ENCODE peak calls at places on chromosome 13, in five cellular contexts. D, X, A, S and Y are unnamed samples.

GRCh38 chr13:33015791-33016323 is 366 bp upstream of the KL start:
- DNase-seq in D (no peak), X (peak), A (no peak), S (no peak), Y (no peak)

GRCh38 chr13:101265934-101266333 is 150.4 kb downstream of the NALCN start:
- DNase-seq in D (no peak), X (no peak), A (no peak), S (no peak), Y (no peak)

GRCh38 chr13:97321101-97321500 is 99.0 kb downstream of the MBNL2 start:
- DNase-seq in D (no peak), X (no peak), A (no peak), S (no peak), Y (peak)

GRCh38 chr13:36915106-36915505 is 4.9 kb downstream of the SMAD9 start:
- DNase-seq in D (no peak), X (no peak), A (no peak), S (no peak), Y (no peak)

GRCh38 chr13:39527961-39528720 is 74.9 kb downstream of the LHFPL6 start:
- DNase-seq in D (no peak), X (no peak), A (no peak), S (no peak), Y (no peak)

GRCh38 chr13:39913928-39914327 is 258.5 kb downstream of the COG6 start:
- DNase-seq in D (no peak), X (no peak), A (no peak), S (no peak), Y (no peak)

GRCh38 chr13:40102854-40103253 is 447.4 kb downstream of the COG6 start:
- DNase-seq in D (no peak), X (no peak), A (no peak), S (peak), Y (peak)

GRCh38 chr13:29073762-29074161 is 253.6 kb downstream of the MTUS2 start:
- DNase-seq in D (no peak), X (no peak), A (no peak), S (no peak), Y (no peak)

GRCh38 chr13:84641491-84641890 is 759.2 kb upstream of the SLITRK1 start:
- DNase-seq in D (no peak), X (no peak), A (no peak), S (no peak), Y (no peak)

GRCh38 chr13:36858285-36858684 is 39.3 kb downstream of the RFXAP start:
- DNase-seq in D (no peak), X (no peak), A (no peak), S (peak), Y (peak)

GRCh38 chr13:46184277-46184699 is 2.3 kb upstream of the LCP1 start:
- DNase-seq in D (peak), X (peak), A (no peak), S (peak), Y (peak)

GRCh38 chr13:60797112-60797511 is 400.1 kb downstream of the TDRD3 start:
- DNase-seq in D (no peak), X (no peak), A (no peak), S (no peak), Y (no peak)

GRCh38 chr13:59038824-59039223 is 1124.9 kb downstream of the DIAPH3 start:
- DNase-seq in D (no peak), X (no peak), A (no peak), S (no peak), Y (no peak)

GRCh38 chr13:114105351-114106225 is 26.8 kb downstream of the RASA3 start:
- DNase-seq in D (no peak), X (peak), A (no peak), S (no peak), Y (no peak)

GRCh38 chr13:68078457-68078856 is 848.3 kb upstream of the PCDH9 start:
- DNase-seq in D (no peak), X (no peak), A (no peak), S (no peak), Y (no peak)

GRCh38 chr13:113804703-113805430 is 45.8 kb downstream of the TMEM255B start:
- DNase-seq in D (no peak), X (peak), A (no peak), S (no peak), Y (no peak)

GRCh38 chr13:34577051-34577450 is 365.0 kb upstream of the NBEA start:
- DNase-seq in D (no peak), X (no peak), A (no peak), S (no peak), Y (no peak)

GRCh38 chr13:114118763-114119123 is 13.7 kb downstream of the RASA3 start:
- DNase-seq in D (no peak), X (no peak), A (no peak), S (no peak), Y (no peak)

GRCh38 chr13:83221256-83221655 is 661.0 kb downstream of the SLITRK1 start:
- DNase-seq in D (no peak), X (no peak), A (no peak), S (no peak), Y (peak)

GRCh38 chr13:32210081-32210480 is 105.1 kb downstream of the ZAR1L start:
- DNase-seq in D (no peak), X (no peak), A (no peak), S (no peak), Y (no peak)

GRCh38 chr13:91553584-91553983 is 155.2 kb downstream of the GPC5 start:
- DNase-seq in D (no peak), X (no peak), A (no peak), S (no peak), Y (no peak)

GRCh38 chr13:49023441-49023840 is 47.7 kb downstream of the FNDC3A start:
- DNase-seq in D (no peak), X (no peak), A (no peak), S (no peak), Y (no peak)

GRCh38 chr13:96229356-96229755 is 139.4 kb downstream of the HS6ST3 start:
- DNase-seq in D (peak), X (no peak), A (no peak), S (peak), Y (peak)

GRCh38 chr13:46588019-46588418 is 35.0 kb downstream of the LRCH1 start:
- DNase-seq in D (no peak), X (no peak), A (no peak), S (no peak), Y (no peak)

GRCh38 chr13:113832204-113832603 is 31.7 kb downstream of the GAS6 start:
- DNase-seq in D (no peak), X (no peak), A (no peak), S (no peak), Y (no peak)

GRCh38 chr13:48275507-48275906 is 28.0 kb upstream of the RB1 start:
- DNase-seq in D (no peak), X (no peak), A (no peak), S (no peak), Y (no peak)

GRCh38 chr13:44306401-44307192 is 67.0 kb upstream of the SERP2 start:
- DNase-seq in D (no peak), X (peak), A (no peak), S (no peak), Y (no peak)

GRCh38 chr13:33611016-33611805 is 206.7 kb upstream of the RFC3 start:
- DNase-seq in D (no peak), X (no peak), A (no peak), S (peak), Y (no peak)

GRCh38 chr13:79445968-79446645 is 34.8 kb upstream of the NDFIP2 start:
- DNase-seq in D (no peak), X (peak), A (no peak), S (no peak), Y (no peak)

GRCh38 chr13:34578917-34579316 is 363.2 kb upstream of the NBEA start:
- DNase-seq in D (no peak), X (no peak), A (no peak), S (no peak), Y (no peak)

GRCh38 chr13:43880930-43881329 is 1.2 kb downstream of the LACC1 start:
- DNase-seq in D (no peak), X (no peak), A (no peak), S (no peak), Y (no peak)

GRCh38 chr13:112651750-112652511 is 37.9 kb upstream of the ATP11A start:
- DNase-seq in D (no peak), X (no peak), A (no peak), S (no peak), Y (no peak)

GRCh38 chr13:112652512-112653458 is 37.1 kb upstream of the ATP11A start:
- DNase-seq in D (no peak), X (no peak), A (no peak), S (no peak), Y (no peak)

GRCh38 chr13:112648966-112649690 is 40.7 kb upstream of the ATP11A start:
- DNase-seq in D (no peak), X (no peak), A (no peak), S (no peak), Y (peak)

GRCh38 chr13:112653821-112654220 is 36.0 kb upstream of the ATP11A start:
- DNase-seq in D (no peak), X (no peak), A (no peak), S (no peak), Y (no peak)

DNA sequence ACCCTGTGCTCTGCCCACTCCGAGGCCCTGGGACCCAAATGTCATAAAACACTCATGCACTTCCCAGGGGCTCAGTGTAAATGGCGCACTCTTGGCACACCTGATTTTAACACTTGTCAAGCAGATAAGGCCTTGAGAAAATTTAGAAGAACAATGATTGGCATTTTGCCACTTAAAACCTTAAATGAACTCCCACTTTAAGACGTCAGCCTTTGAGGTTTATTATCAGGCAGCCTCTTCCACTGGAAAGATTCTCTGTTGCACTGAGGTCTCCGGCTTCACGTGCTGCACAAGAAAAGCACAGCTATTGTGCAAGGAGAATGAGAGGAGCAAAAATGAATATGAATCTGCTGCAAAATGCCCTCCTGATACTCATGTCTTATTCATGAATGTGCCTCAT is 38.5 kb upstream of the ATP11A start:
- DNase-seq in D (no peak), X (no peak), A (no peak), S (no peak), Y (no peak)
- TF ChIP-seq ATF2 in D (no peak), X (no peak), A (no peak), S (no peak), Y (no peak)

GRCh38 chr13:26663801-26664200 is 96.8 kb downstream of the GPR12 start:
- DNase-seq in D (no peak), X (no peak), A (no peak), S (no peak), Y (no peak)
- TF ChIP-seq ATF2 in D (no peak), X (no peak), A (no peak), S (no peak), Y (no peak)

GRCh38 chr13:35771898-35772297 is 295.4 kb upstream of the MAB21L1 start:
- DNase-seq in D (peak), X (no peak), A (no peak), S (no peak), Y (no peak)
- TF ChIP-seq ATF2 in D (no peak), X (no peak), A (no peak), S (no peak), Y (no peak)

GRCh38 chr13:99320693-99321481 is 13.7 kb upstream of the GPR183 start:
- DNase-seq in D (no peak), X (no peak), A (no peak), S (no peak), Y (no peak)
- TF ChIP-seq ATF2 in D (no peak), X (no peak), A (no peak), S (no peak), Y (no peak)

GRCh38 chr13:25174304-25174703 is 2.2 kb upstream of the AMER2 start:
- DNase-seq in D (no peak), X (no peak), A (no peak), S (no peak), Y (no peak)

GRCh38 chr13:25177012-25177411 is 4.9 kb upstream of the AMER2 start:
- DNase-seq in D (no peak), X (no peak), A (no peak), S (no peak), Y (no peak)

GRCh38 chr13:25177636-25178035 is 5.5 kb upstream of the AMER2 start:
- DNase-seq in D (no peak), X (no peak), A (no peak), S (no peak), Y (no peak)

GRCh38 chr13:25175026-25175425 is 2.9 kb upstream of the AMER2 start:
- DNase-seq in D (no peak), X (no peak), A (no peak), S (no peak), Y (no peak)

DNA sequence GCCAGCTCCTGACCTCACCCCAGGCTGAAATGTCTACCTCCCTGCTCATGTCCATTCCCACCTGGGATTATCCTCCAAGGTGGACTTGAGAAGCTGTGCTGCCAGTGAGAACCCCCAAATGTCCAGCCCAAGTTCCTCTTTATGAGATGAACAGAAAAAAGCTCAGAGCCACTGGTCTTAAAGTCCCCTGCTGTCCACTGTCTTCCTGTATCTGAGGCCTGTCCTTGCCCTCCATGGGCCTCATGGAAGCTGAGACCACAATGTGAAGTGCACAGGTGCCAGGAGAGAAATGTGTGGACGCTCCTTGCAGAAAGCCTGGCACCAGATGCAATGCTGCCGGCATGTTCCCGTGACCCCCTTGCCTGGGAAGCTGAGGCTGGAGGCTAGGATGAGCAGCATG is 3.3 kb upstream of the AMER2 start:
- DNase-seq in D (no peak), X (no peak), A (no peak), S (no peak), Y (no peak)
- TF ChIP-seq ATF2 in D (no peak), X (no peak), A (no peak), S (no peak), Y (no peak)

DNA sequence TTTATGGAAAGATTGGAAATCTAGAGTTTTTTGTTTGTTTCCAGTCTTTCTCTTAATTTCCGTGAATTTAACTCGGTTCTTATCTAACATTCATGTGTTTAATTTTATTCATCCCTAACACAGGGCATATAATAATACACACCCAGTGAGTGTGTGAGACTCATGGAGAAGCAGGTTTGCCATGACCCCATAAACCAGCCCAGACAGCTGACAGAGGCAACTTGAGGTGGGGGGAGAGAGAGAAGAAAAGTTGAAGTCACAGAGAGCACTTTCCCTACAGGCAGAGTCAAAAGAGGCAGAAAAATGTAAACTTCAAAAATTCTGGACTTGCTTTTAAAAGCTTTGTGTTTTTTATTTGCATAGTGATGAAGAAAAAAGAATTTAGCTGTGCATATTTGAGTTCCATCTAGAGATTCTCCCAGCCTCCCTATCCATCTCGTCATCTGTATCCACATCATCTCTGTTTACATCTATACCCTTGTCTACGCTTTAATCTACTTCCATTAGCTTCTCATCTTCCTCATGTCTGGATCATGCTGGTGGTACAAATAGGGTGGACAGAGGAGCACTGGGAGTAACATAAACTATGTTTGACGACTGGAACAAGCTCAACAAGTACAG is 60.2 kb downstream of the THSD1 start:
- DNase-seq in D (no peak), X (no peak), A (no peak), S (no peak), Y (no peak)
- TF ChIP-seq ATF2 in D (no peak), X (no peak), A (no peak), S (no peak), Y (no peak)

GRCh38 chr13:42277618-42278276 is 5.8 kb downstream of the AKAP11 start:
- DNase-seq in D (no peak), X (no peak), A (no peak), S (no peak), Y (no peak)

GRCh38 chr13:42276683-42277082 is 4.7 kb downstream of the AKAP11 start:
- DNase-seq in D (no peak), X (no peak), A (no peak), S (no peak), Y (no peak)

GRCh38 chr13:42280537-42280936 is 8.6 kb downstream of the AKAP11 start:
- DNase-seq in D (no peak), X (no peak), A (no peak), S (no peak), Y (no peak)

GRCh38 chr13:42279080-42279479 is 7.1 kb downstream of the AKAP11 start:
- DNase-seq in D (no peak), X (no peak), A (no peak), S (no peak), Y (no peak)

DNA sequence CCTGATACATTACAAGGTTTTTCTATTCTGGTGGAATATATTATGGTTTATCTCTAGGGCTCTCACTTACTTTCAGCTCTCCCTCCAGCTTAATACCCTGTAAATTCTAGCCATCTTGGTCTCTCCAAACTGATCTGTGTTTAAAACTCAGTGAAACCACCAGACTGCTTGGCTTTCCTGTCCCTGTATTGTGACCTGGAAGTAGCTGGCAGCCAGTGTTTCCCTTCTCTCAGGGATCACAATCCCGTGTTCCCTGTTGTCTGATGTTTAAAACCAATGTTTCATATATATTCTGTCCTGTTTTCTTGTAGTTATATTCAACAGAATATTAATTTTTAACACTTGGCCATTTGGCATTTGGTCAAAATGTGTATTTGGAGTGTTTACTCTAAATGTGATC is 8.0 kb downstream of the AKAP11 start:
- DNase-seq in D (no peak), X (no peak), A (no peak), S (no peak), Y (no peak)
- TF ChIP-seq ATF2 in D (no peak), X (no peak), A (no peak), S (no peak), Y (no peak)

DNA sequence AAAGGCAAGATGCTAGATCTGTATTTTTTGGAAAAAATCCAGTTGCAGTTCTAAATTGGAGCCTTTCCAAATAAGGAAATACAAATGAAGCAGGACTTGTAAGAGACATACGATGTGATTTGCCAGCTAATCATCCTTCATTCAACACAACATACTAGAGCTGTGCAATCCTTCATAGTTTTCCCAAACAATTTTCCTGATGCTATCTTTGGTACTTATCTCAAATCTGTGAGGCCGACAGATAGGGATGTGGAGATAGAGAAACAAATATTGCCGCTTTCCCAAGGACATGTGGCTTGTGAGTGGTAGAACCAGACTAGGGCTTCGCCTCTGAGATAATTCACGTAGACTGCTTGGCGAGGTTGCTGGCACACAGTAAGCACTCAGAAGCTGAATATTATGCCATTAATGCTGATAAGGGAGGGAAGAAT is 176.6 kb downstream of the LMO7 start:
- DNase-seq in D (no peak), X (no peak), A (no peak), S (no peak), Y (no peak)
- TF ChIP-seq ATF2 in D (no peak), X (no peak), A (no peak), S (no peak), Y (no peak)

GRCh38 chr13:86399572-86399971 is 600.4 kb upstream of the SLITRK6 start:
- DNase-seq in D (no peak), X (no peak), A (no peak), S (no peak), Y (no peak)

GRCh38 chr13:86397640-86398039 is 598.4 kb upstream of the SLITRK6 start:
- DNase-seq in D (no peak), X (no peak), A (no peak), S (no peak), Y (no peak)

GRCh38 chr13:86402500-86402899 is 603.3 kb upstream of the SLITRK6 start:
- DNase-seq in D (no peak), X (no peak), A (no peak), S (no peak), Y (no peak)

GRCh38 chr13:86403213-86403612 is 604.0 kb upstream of the SLITRK6 start:
- DNase-seq in D (no peak), X (no peak), A (no peak), S (no peak), Y (no peak)
- TF ChIP-seq ATF2 in D (no peak), X (no peak), A (no peak), S (no peak), Y (no peak)